ENCODE peak calls at places on chromosomes 4 and X, in six cellular contexts. One of them, this sample, is unnamed.

GRCh38 chr4:88006956-88007303 is 505 bp upstream of the PKD2 start:
- DNase-seq in tibial artery: no peak
- DNase-seq in activated T-cell treated with anti-CD3 and anti-CD28 coated beads, Interleukin-2, amount 50 U/mL, for 72 hours: no peak
- DNase-seq in NCI-H2171 treated with DMSO at 0.1 percent for 48 hours: no peak
- DNase-seq in smooth muscle cell of the brain vasculature: no peak
- DNase-seq in H7: peak
- DNase-seq in this sample: no peak

GRCh38 chr4:152099555-152099954 is 338.7 kb upstream of the GATB start:
- DNase-seq in tibial artery: no peak
- DNase-seq in NCI-H2171 treated with DMSO at 0.1 percent for 48 hours: no peak
- DNase-seq in H7: no peak
- DNase-seq in activated T-cell treated with anti-CD3 and anti-CD28 coated beads, Interleukin-2, amount 50 U/mL, for 72 hours: no peak
- DNase-seq in smooth muscle cell of the brain vasculature: no peak
- DNase-seq in this sample: no peak

GRCh38 chrX:30489323-30489722 is 88.2 kb downstream of the TASL start:
- DNase-seq in tibial artery: no peak
- DNase-seq in smooth muscle cell of the brain vasculature: no peak
- DNase-seq in NCI-H2171 treated with DMSO at 0.1 percent for 48 hours: no peak
- DNase-seq in activated T-cell treated with anti-CD3 and anti-CD28 coated beads, Interleukin-2, amount 50 U/mL, for 72 hours: no peak
- DNase-seq in H7: peak
- DNase-seq in this sample: no peak

GRCh38 chrX:119503484-119503861 is 35.2 kb downstream of the SLC25A5 start:
- DNase-seq in tibial artery: peak
- DNase-seq in NCI-H2171 treated with DMSO at 0.1 percent for 48 hours: no peak
- DNase-seq in H7: no peak
- DNase-seq in activated T-cell treated with anti-CD3 and anti-CD28 coated beads, Interleukin-2, amount 50 U/mL, for 72 hours: no peak
- DNase-seq in smooth muscle cell of the brain vasculature: peak
- DNase-seq in this sample: peak

GRCh38 chrX:145190801-145191389 is 56.4 kb upstream of the SPANXN1 start:
- DNase-seq in NCI-H2171 treated with DMSO at 0.1 percent for 48 hours: no peak
- DNase-seq in tibial artery: no peak
- DNase-seq in H7: no peak
- DNase-seq in smooth muscle cell of the brain vasculature: no peak
- DNase-seq in activated T-cell treated with anti-CD3 and anti-CD28 coated beads, Interleukin-2, amount 50 U/mL, for 72 hours: no peak
- DNase-seq in this sample: no peak

GRCh38 chr4:38829237-38829636 is 24.6 kb upstream of the TLR1 start:
- DNase-seq in smooth muscle cell of the brain vasculature: no peak
- DNase-seq in tibial artery: no peak
- DNase-seq in activated T-cell treated with anti-CD3 and anti-CD28 coated beads, Interleukin-2, amount 50 U/mL, for 72 hours: no peak
- DNase-seq in H7: no peak
- DNase-seq in NCI-H2171 treated with DMSO at 0.1 percent for 48 hours: no peak
- DNase-seq in this sample: no peak

GRCh38 chrX:17718649-17719165 is 18.6 kb upstream of the SCML1 start:
- DNase-seq in smooth muscle cell of the brain vasculature: no peak
- DNase-seq in tibial artery: no peak
- DNase-seq in H7: no peak
- DNase-seq in activated T-cell treated with anti-CD3 and anti-CD28 coated beads, Interleukin-2, amount 50 U/mL, for 72 hours: no peak
- DNase-seq in NCI-H2171 treated with DMSO at 0.1 percent for 48 hours: no peak
- DNase-seq in this sample: no peak

GRCh38 chr4:141255016-141255415 is 34.3 kb downstream of the ZNF330 start:
- DNase-seq in NCI-H2171 treated with DMSO at 0.1 percent for 48 hours: no peak
- DNase-seq in smooth muscle cell of the brain vasculature: no peak
- DNase-seq in activated T-cell treated with anti-CD3 and anti-CD28 coated beads, Interleukin-2, amount 50 U/mL, for 72 hours: no peak
- DNase-seq in H7: no peak
- DNase-seq in tibial artery: no peak
- DNase-seq in this sample: no peak

GRCh38 chr4:16269742-16270522 is 43.7 kb upstream of the TAPT1 start:
- DNase-seq in NCI-H2171 treated with DMSO at 0.1 percent for 48 hours: no peak
- DNase-seq in smooth muscle cell of the brain vasculature: no peak
- DNase-seq in H7: no peak
- DNase-seq in activated T-cell treated with anti-CD3 and anti-CD28 coated beads, Interleukin-2, amount 50 U/mL, for 72 hours: no peak
- DNase-seq in tibial artery: no peak
- DNase-seq in this sample: no peak

GRCh38 chr4:118927976-118928375 is 39.3 kb downstream of the SYNPO2 start:
- DNase-seq in tibial artery: peak
- DNase-seq in activated T-cell treated with anti-CD3 and anti-CD28 coated beads, Interleukin-2, amount 50 U/mL, for 72 hours: no peak
- DNase-seq in smooth muscle cell of the brain vasculature: no peak
- DNase-seq in H7: no peak
- DNase-seq in NCI-H2171 treated with DMSO at 0.1 percent for 48 hours: no peak
- DNase-seq in this sample: no peak

GRCh38 chr4:7903686-7904085 is 36.0 kb downstream of the AFAP1 start:
- DNase-seq in activated T-cell treated with anti-CD3 and anti-CD28 coated beads, Interleukin-2, amount 50 U/mL, for 72 hours: no peak
- DNase-seq in smooth muscle cell of the brain vasculature: no peak
- DNase-seq in tibial artery: no peak
- DNase-seq in H7: no peak
- DNase-seq in NCI-H2171 treated with DMSO at 0.1 percent for 48 hours: peak
- DNase-seq in this sample: no peak

GRCh38 chr4:100190643-100191600 is 654 bp upstream of the DDIT4L start:
- DNase-seq in smooth muscle cell of the brain vasculature: no peak
- DNase-seq in H7: peak
- DNase-seq in tibial artery: no peak
- DNase-seq in activated T-cell treated with anti-CD3 and anti-CD28 coated beads, Interleukin-2, amount 50 U/mL, for 72 hours: no peak
- DNase-seq in NCI-H2171 treated with DMSO at 0.1 percent for 48 hours: no peak
- DNase-seq in this sample: no peak

GRCh38 chr4:35723973-35724372 is 520.3 kb downstream of the ARAP2 start:
- DNase-seq in NCI-H2171 treated with DMSO at 0.1 percent for 48 hours: no peak
- DNase-seq in activated T-cell treated with anti-CD3 and anti-CD28 coated beads, Interleukin-2, amount 50 U/mL, for 72 hours: no peak
- DNase-seq in tibial artery: no peak
- DNase-seq in H7: no peak
- DNase-seq in smooth muscle cell of the brain vasculature: no peak
- DNase-seq in this sample: no peak

GRCh38 chrX:18406531-18407266 is 18.7 kb upstream of the CDKL5 start:
- DNase-seq in tibial artery: no peak
- DNase-seq in smooth muscle cell of the brain vasculature: no peak
- DNase-seq in activated T-cell treated with anti-CD3 and anti-CD28 coated beads, Interleukin-2, amount 50 U/mL, for 72 hours: no peak
- DNase-seq in H7: no peak
- DNase-seq in NCI-H2171 treated with DMSO at 0.1 percent for 48 hours: no peak
- DNase-seq in this sample: no peak

GRCh38 chrX:18410038-18410437 is 15.4 kb upstream of the CDKL5 start:
- DNase-seq in NCI-H2171 treated with DMSO at 0.1 percent for 48 hours: peak
- DNase-seq in smooth muscle cell of the brain vasculature: no peak
- DNase-seq in H7: no peak
- DNase-seq in activated T-cell treated with anti-CD3 and anti-CD28 coated beads, Interleukin-2, amount 50 U/mL, for 72 hours: no peak
- DNase-seq in tibial artery: no peak
- DNase-seq in this sample: no peak

GRCh38 chr4:176920694-176921093 is 128.0 kb upstream of the VEGFC start:
- DNase-seq in tibial artery: no peak
- DNase-seq in NCI-H2171 treated with DMSO at 0.1 percent for 48 hours: no peak
- DNase-seq in H7: no peak
- DNase-seq in smooth muscle cell of the brain vasculature: no peak
- DNase-seq in activated T-cell treated with anti-CD3 and anti-CD28 coated beads, Interleukin-2, amount 50 U/mL, for 72 hours: no peak
- DNase-seq in this sample: no peak

GRCh38 chr4:111919666-111920065 is 225.6 kb upstream of the FAM241A start:
- DNase-seq in activated T-cell treated with anti-CD3 and anti-CD28 coated beads, Interleukin-2, amount 50 U/mL, for 72 hours: no peak
- DNase-seq in smooth muscle cell of the brain vasculature: no peak
- DNase-seq in NCI-H2171 treated with DMSO at 0.1 percent for 48 hours: no peak
- DNase-seq in H7: no peak
- DNase-seq in tibial artery: no peak
- DNase-seq in this sample: no peak

GRCh38 chr4:53490965-53491622 is 100.2 kb downstream of the LNX1 start:
- DNase-seq in H7: peak
- DNase-seq in NCI-H2171 treated with DMSO at 0.1 percent for 48 hours: no peak
- DNase-seq in tibial artery: peak
- DNase-seq in smooth muscle cell of the brain vasculature: no peak
- DNase-seq in activated T-cell treated with anti-CD3 and anti-CD28 coated beads, Interleukin-2, amount 50 U/mL, for 72 hours: no peak
- DNase-seq in this sample: no peak

GRCh38 chr4:7103031-7103598 is 35.3 kb upstream of the GRPEL1 start:
- DNase-seq in tibial artery: peak
- DNase-seq in activated T-cell treated with anti-CD3 and anti-CD28 coated beads, Interleukin-2, amount 50 U/mL, for 72 hours: peak
- DNase-seq in NCI-H2171 treated with DMSO at 0.1 percent for 48 hours: peak
- DNase-seq in smooth muscle cell of the brain vasculature: peak
- DNase-seq in H7: peak
- DNase-seq in this sample: peak

GRCh38 chrX:118348186-118348810 is 2.4 kb downstream of the WDR44 start:
- DNase-seq in H7: peak
- DNase-seq in activated T-cell treated with anti-CD3 and anti-CD28 coated beads, Interleukin-2, amount 50 U/mL, for 72 hours: no peak
- DNase-seq in smooth muscle cell of the brain vasculature: no peak
- DNase-seq in NCI-H2171 treated with DMSO at 0.1 percent for 48 hours: no peak
- DNase-seq in tibial artery: no peak
- DNase-seq in this sample: no peak

GRCh38 chr4:163166041-163166579 is 580 bp downstream of the NAF1 start:
- DNase-seq in H7: peak
- DNase-seq in activated T-cell treated with anti-CD3 and anti-CD28 coated beads, Interleukin-2, amount 50 U/mL, for 72 hours: peak
- DNase-seq in tibial artery: peak
- DNase-seq in smooth muscle cell of the brain vasculature: no peak
- DNase-seq in NCI-H2171 treated with DMSO at 0.1 percent for 48 hours: peak
- DNase-seq in this sample: peak

GRCh38 chrX:65932173-65933084 is 107.5 kb downstream of the VSIG4 start:
- DNase-seq in H7: no peak
- DNase-seq in smooth muscle cell of the brain vasculature: no peak
- DNase-seq in tibial artery: no peak
- DNase-seq in NCI-H2171 treated with DMSO at 0.1 percent for 48 hours: no peak
- DNase-seq in activated T-cell treated with anti-CD3 and anti-CD28 coated beads, Interleukin-2, amount 50 U/mL, for 72 hours: peak
- DNase-seq in this sample: peak

GRCh38 chr4:96315815-96316214 is 475.9 kb downstream of the PDHA2 start:
- DNase-seq in smooth muscle cell of the brain vasculature: no peak
- DNase-seq in H7: no peak
- DNase-seq in tibial artery: no peak
- DNase-seq in activated T-cell treated with anti-CD3 and anti-CD28 coated beads, Interleukin-2, amount 50 U/mL, for 72 hours: no peak
- DNase-seq in NCI-H2171 treated with DMSO at 0.1 percent for 48 hours: no peak
- DNase-seq in this sample: no peak